ENCODE peak calls at places on chromosomes 2 and 18, in eight cellular contexts. One of them, this sample, is unnamed.

GRCh38 chr2:128330583-128330982 is 11.9 kb upstream of the HS6ST1 start:
- DNase-seq in kidney tubule cell: no peak
- DNase-seq in H54: no peak
- DNase-seq in GM13977: no peak
- DNase-seq in Peyer's patch: no peak
- DNase-seq in heart left ventricle: no peak
- DNase-seq in activated naive CD4-positive, alpha-beta T cell treated with Interleukin-2 at 50 U/mL for 16 hours: no peak
- DNase-seq in left cardiac atrium: no peak
- DNase-seq in this sample: no peak

GRCh38 chr18:5180254-5180653 is 16.8 kb downstream of the AKAIN1 start:
- DNase-seq in Peyer's patch: no peak
- DNase-seq in left cardiac atrium: no peak
- DNase-seq in H54: no peak
- DNase-seq in heart left ventricle: no peak
- DNase-seq in kidney tubule cell: no peak
- DNase-seq in GM13977: no peak
- DNase-seq in activated naive CD4-positive, alpha-beta T cell treated with Interleukin-2 at 50 U/mL for 16 hours: no peak
- DNase-seq in this sample: no peak

GRCh38 chr2:158501301-158501700 is 44.5 kb downstream of the PKP4 start:
- DNase-seq in Peyer's patch: no peak
- DNase-seq in activated naive CD4-positive, alpha-beta T cell treated with Interleukin-2 at 50 U/mL for 16 hours: no peak
- DNase-seq in kidney tubule cell: peak
- DNase-seq in H54: no peak
- DNase-seq in GM13977: no peak
- DNase-seq in heart left ventricle: peak
- DNase-seq in left cardiac atrium: peak
- DNase-seq in this sample: no peak

GRCh38 chr18:68991281-68991680 is 193.4 kb downstream of the CCDC102B start:
- DNase-seq in heart left ventricle: no peak
- DNase-seq in activated naive CD4-positive, alpha-beta T cell treated with Interleukin-2 at 50 U/mL for 16 hours: no peak
- DNase-seq in GM13977: peak
- DNase-seq in H54: no peak
- DNase-seq in Peyer's patch: no peak
- DNase-seq in kidney tubule cell: no peak
- DNase-seq in left cardiac atrium: no peak
- DNase-seq in this sample: no peak

GRCh38 chr18:70419526-70419925 is 130.7 kb downstream of the SOCS6 start:
- DNase-seq in left cardiac atrium: no peak
- DNase-seq in heart left ventricle: no peak
- DNase-seq in activated naive CD4-positive, alpha-beta T cell treated with Interleukin-2 at 50 U/mL for 16 hours: no peak
- DNase-seq in Peyer's patch: no peak
- DNase-seq in GM13977: no peak
- DNase-seq in H54: no peak
- DNase-seq in kidney tubule cell: peak
- DNase-seq in this sample: peak

GRCh38 chr2:61536723-61537581 is 1.2 kb downstream of the XPO1 start:
- DNase-seq in left cardiac atrium: peak
- DNase-seq in heart left ventricle: peak
- DNase-seq in GM13977: peak
- DNase-seq in Peyer's patch: peak
- DNase-seq in H54: peak
- DNase-seq in kidney tubule cell: peak
- DNase-seq in activated naive CD4-positive, alpha-beta T cell treated with Interleukin-2 at 50 U/mL for 16 hours: peak
- DNase-seq in this sample: peak

GRCh38 chr2:181686566-181687185 is 6.4 kb upstream of the NEUROD1 start:
- DNase-seq in kidney tubule cell: no peak
- DNase-seq in activated naive CD4-positive, alpha-beta T cell treated with Interleukin-2 at 50 U/mL for 16 hours: no peak
- DNase-seq in GM13977: no peak
- DNase-seq in left cardiac atrium: no peak
- DNase-seq in heart left ventricle: no peak
- DNase-seq in H54: no peak
- DNase-seq in Peyer's patch: no peak
- DNase-seq in this sample: no peak

GRCh38 chr2:151927501-151928221 is 99.4 kb upstream of the ARL5A start:
- DNase-seq in heart left ventricle: no peak
- DNase-seq in activated naive CD4-positive, alpha-beta T cell treated with Interleukin-2 at 50 U/mL for 16 hours: no peak
- DNase-seq in Peyer's patch: no peak
- DNase-seq in left cardiac atrium: no peak
- DNase-seq in GM13977: no peak
- DNase-seq in H54: no peak
- DNase-seq in kidney tubule cell: no peak
- DNase-seq in this sample: no peak